ENCODE peak calls at places on chromosomes 1 and 21, in five cellular contexts. A is NCI-H2081; L is endothelial cell; B is stimulated activated naive CD4-positive, alpha-beta T cell treated with Interleukin-2 at 50 U/mL for 16 hours; D is MCF 10A. T is an unnamed sample.

GRCh38 chr1:8776104-8776503 is 41.3 kb downstream of the RERE start:
- DNase-seq in D (no peak), L (no peak), B (no peak), A (no peak), T (no peak)

GRCh38 chr1:216929870-216930582 is 206.8 kb upstream of the ESRRG start:
- DNase-seq in A (no peak), D (peak; percentile 72), B (no peak), L (no peak), T (peak; percentile 95)

GRCh38 chr1:186002426-186002825 is 268.2 kb downstream of the HMCN1 start:
- DNase-seq in L (no peak), B (no peak), A (no peak), D (peak; percentile 10), T (no peak)

GRCh38 chr1:2804628-2805351 is 3.3 kb upstream of the TTC34 start:
- DNase-seq in D (no peak), A (no peak), L (no peak), B (no peak), T (no peak)

GRCh38 chr1:32871364-32872188 is 864 bp upstream of the FNDC5 start:
- DNase-seq in L (no peak), D (no peak), A (no peak), B (no peak), T (no peak)

GRCh38 chr1:42482635-42483153 is 19.6 kb downstream of the CCDC30 start:
- DNase-seq in L (no peak), A (no peak), D (no peak), B (no peak), T (no peak)

GRCh38 chr1:224784606-224785328 is 144.7 kb upstream of the DNAH14 start:
- DNase-seq in B (no peak), A (no peak), D (no peak), L (no peak), T (peak; percentile 20)

GRCh38 chr1:238340989-238341388 is 450.3 kb upstream of the ZP4 start:
- DNase-seq in B (no peak), D (no peak), A (no peak), L (no peak), T (peak; percentile 69)

GRCh38 chr1:162391790-162392563 is 10.4 kb downstream of the C1orf226 start:
- DNase-seq in L (no peak), D (peak; percentile 72), B (no peak), A (peak; percentile 67), T (peak; percentile 71)

GRCh38 chr1:81305997-81306452 is 494.7 kb upstream of the ADGRL2 start:
- DNase-seq in D (peak; percentile 28), A (peak; percentile 71), B (no peak), L (no peak), T (peak; percentile 38)

GRCh38 chr1:195193134-195193533 is 1415.1 kb downstream of the KCNT2 start:
- DNase-seq in L (no peak), B (no peak), D (no peak), A (no peak), T (no peak)

GRCh38 chr1:47893412-47893811 is 103.8 kb downstream of the TRABD2B start:
- DNase-seq in B (no peak), D (no peak), L (no peak), A (no peak), T (no peak)

GRCh38 chr1:97245682-97246081 is 524.1 kb downstream of the PTBP2 start:
- DNase-seq in A (peak; percentile 1), B (no peak), D (no peak), L (no peak), T (no peak)

GRCh38 chr1:167739752-167740151 is 18.0 kb downstream of the MPZL1 start:
- DNase-seq in A (no peak), B (no peak), L (no peak), D (no peak), T (no peak)

GRCh38 chr1:40897499-40897898 is 35.3 kb upstream of the CITED4 start:
- DNase-seq in D (peak; percentile 61), B (no peak), A (no peak), L (no peak), T (peak; percentile 77)

GRCh38 chr1:194366705-194367104 is 1180.3 kb upstream of the B3GALT2 start:
- DNase-seq in B (no peak), D (no peak), L (no peak), A (no peak), T (peak; percentile 74)

GRCh38 chr1:171877711-171878110 is 36.4 kb downstream of the DNM3 start:
- DNase-seq in D (peak; percentile 14), A (no peak), B (no peak), L (no peak), T (no peak)

GRCh38 chr1:51063121-51063520 is 38.9 kb upstream of the C1orf185 start:
- DNase-seq in L (no peak), A (no peak), D (peak; percentile 61), B (no peak), T (peak; percentile 98)

GRCh38 chr1:200028586-200029034 is 1.1 kb downstream of the NR5A2 start:
- DNase-seq in D (peak; percentile 45), L (no peak), B (no peak), A (peak; percentile 27), T (peak; percentile 57)

GRCh38 chr21:29237110-29238051 is 61.3 kb upstream of the BACH1 start:
- DNase-seq in B (no peak), D (no peak), L (no peak), A (no peak), T (no peak)

GRCh38 chr1:171486048-171486519 is 754 bp downstream of the PRRC2C start:
- DNase-seq in A (peak; percentile 70), B (peak; percentile 73), L (no peak), D (peak; percentile 66), T (peak; percentile 84)

GRCh38 chr1:183810172-183810571 is 5.3 kb downstream of the RGL1 start:
- DNase-seq in D (no peak), L (no peak), B (no peak), A (no peak), T (no peak)

GRCh38 chr1:6285356-6285755 is 24.5 kb upstream of the GPR153 start:
- DNase-seq in L (no peak), B (no peak), A (no peak), D (no peak), T (no peak)

GRCh38 chr1:32971156-32971555 is 6.5 kb upstream of the RNF19B start:
- DNase-seq in L (no peak), B (no peak), A (no peak), D (no peak), T (no peak)

GRCh38 chr1:115429884-115430283 is 91.8 kb upstream of the NGF start:
- DNase-seq in L (no peak), A (no peak), B (no peak), D (peak; percentile 13), T (peak; percentile 33)

GRCh38 chr1:43978264-43978550 is 803 bp upstream of the B4GALT2 start:
- DNase-seq in L (no peak), A (no peak), D (no peak), B (no peak), T (no peak)

GRCh38 chr1:209095627-209096595 is 487.6 kb upstream of the CAMK1G start:
- DNase-seq in A (no peak), L (no peak), D (peak; percentile 92), B (no peak), T (peak; percentile 99)

GRCh38 chr21:43302356-43302700 is 124.6 kb downstream of the SIK1 start:
- DNase-seq in D (no peak), L (no peak), A (no peak), B (no peak), T (no peak)

T was measured in PC-3.